ENCODE peak calls at places on chromosomes 6 and 20, in six cellular contexts. A, B, Q, O, T and X are unnamed samples.

GRCh38 chr6:143059616-143060353 is 904 bp upstream of the AIG1 start:
- DNase-seq in B (no peak), Q (no peak), O (no peak), T (peak), A (peak), X (peak)

GRCh38 chr6:163290545-163291274 is 123.8 kb upstream of the QKI start:
- DNase-seq in O (no peak), T (no peak), Q (no peak), B (no peak), A (no peak), X (no peak)

GRCh38 chr6:134714679-134715078 is 235.2 kb downstream of the ALDH8A1 start:
- DNase-seq in A (no peak), Q (no peak), O (no peak), B (no peak), T (no peak), X (peak)

GRCh38 chr20:38023181-38024085 is 9.8 kb downstream of the TTI1 start:
- DNase-seq in T (peak), A (no peak), Q (no peak), B (no peak), O (no peak), X (peak)

GRCh38 chr20:51482836-51483235 is 59.7 kb downstream of the NFATC2 start:
- DNase-seq in O (no peak), A (no peak), T (no peak), Q (no peak), B (no peak), X (no peak)

GRCh38 chr6:87322304-87323212 is at the start of gene SMIM8:
- DNase-seq in T (peak), A (peak), B (peak), Q (peak), O (peak), X (peak)

GRCh38 chr6:56246941-56247653 is at the start of gene COL21A1:
- DNase-seq in O (no peak), A (no peak), B (peak), T (no peak), Q (no peak), X (peak)

GRCh38 chr6:44234101-44235090 is 11.0 kb downstream of the SLC29A1 start:
- DNase-seq in Q (peak), A (no peak), B (peak), T (peak), O (no peak), X (peak)

GRCh38 chr6:150100745-150101144 is 31.8 kb upstream of the ULBP3 start:
- DNase-seq in O (no peak), B (no peak), A (no peak), Q (no peak), T (no peak), X (no peak)

GRCh38 chr20:17636523-17637412 is 45.3 kb downstream of the RRBP1 start:
- DNase-seq in Q (no peak), O (no peak), A (no peak), T (no peak), B (no peak), X (no peak)

GRCh38 chr6:136599324-136600011 is 49.2 kb upstream of the MAP7 start:
- DNase-seq in T (no peak), A (no peak), B (no peak), O (no peak), Q (no peak), X (no peak)

GRCh38 chr6:157040191-157040590 is 263.0 kb downstream of the ARID1B start:
- DNase-seq in T (no peak), B (no peak), A (no peak), O (no peak), Q (no peak), X (no peak)

GRCh38 chr20:46546936-46547335 is 3.5 kb downstream of the OCSTAMP start:
- DNase-seq in Q (no peak), O (no peak), A (no peak), B (no peak), T (no peak), X (no peak)

DNA sequence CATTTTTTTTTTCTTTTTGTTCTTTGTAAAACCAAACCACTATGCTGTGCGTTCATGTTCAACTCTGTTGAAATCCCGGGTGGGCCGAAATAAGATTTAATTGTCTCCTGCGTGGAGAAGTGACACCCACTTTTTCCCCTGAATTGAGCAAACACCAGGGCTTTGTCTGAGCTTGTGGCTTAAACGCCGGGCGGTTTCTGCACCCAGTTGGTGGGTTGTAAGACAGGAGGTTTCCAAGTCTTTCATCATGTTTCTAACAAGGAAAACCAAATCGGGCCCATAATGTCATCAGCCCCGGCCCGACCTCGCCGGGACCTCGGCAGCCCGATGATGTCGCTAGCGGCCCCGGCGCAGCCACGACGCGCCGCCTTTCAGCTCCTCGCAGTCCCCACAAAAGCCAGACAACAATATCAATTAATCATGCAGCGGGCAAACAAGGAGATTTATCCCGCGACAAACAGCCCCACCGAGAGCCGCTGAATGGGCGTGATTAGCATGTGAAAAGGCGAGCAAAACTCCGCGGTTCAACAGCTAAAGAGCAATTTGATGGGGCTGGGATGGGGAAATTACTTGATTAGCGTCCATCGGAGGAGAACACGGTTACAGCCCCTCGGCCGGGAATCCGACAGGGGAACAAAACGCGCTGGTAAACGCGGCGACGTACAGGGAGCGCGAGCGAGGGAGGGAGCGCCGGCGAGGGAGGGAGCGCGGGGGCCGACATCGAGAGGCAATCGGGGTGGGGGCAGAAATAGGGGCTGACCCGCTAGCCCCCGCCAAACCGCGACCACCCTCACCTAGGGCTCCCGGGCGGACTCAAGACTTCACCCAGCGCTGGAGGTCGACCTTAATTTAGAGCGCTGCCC is 5.3 kb downstream of the LINC00237 start:
- DNase-seq in A (no peak), B (peak), Q (no peak), O (no peak), T (no peak), X (no peak)
- TF ChIP-seq JUND in A (no peak), B (no peak), Q (no peak), O (no peak), T (no peak), X (no peak)

DNA sequence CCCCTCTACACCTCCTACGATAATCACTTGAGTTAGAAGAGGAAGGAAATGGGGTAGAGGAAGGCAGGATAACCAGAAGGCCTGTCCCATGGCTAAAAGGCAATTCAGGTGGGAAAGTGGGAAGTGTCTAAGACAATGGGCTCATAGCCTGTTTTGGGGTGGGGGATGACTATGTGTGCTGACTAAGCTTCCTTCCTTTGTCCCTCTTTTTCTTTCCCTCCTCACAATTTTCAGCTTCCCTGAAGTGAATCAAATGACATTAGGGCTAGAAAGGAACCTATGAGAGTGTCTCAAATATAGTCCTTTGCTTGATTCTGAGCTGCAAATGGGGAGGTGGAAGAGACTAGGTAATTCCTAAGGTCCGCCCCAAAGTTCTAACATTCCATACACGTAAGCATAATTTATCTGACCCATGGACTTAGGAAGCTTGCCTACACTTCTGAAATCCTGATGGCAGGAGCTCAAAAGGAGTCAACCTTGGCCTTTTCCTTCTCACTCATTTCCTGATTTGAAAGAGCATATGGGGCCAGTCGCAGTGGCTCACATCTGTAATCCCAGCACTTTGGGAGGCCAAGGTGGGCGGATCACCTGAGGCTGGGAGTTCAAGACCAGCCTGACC is 24.2 kb downstream of the EDEM2 start:
- DNase-seq in O (no peak), T (no peak), A (no peak), Q (no peak), B (no peak), X (no peak)
- TF ChIP-seq JUND in O (no peak), T (no peak), A (no peak), Q (no peak), B (no peak), X (no peak)

GRCh38 chr6:31574106-31575061 is 981 bp upstream of the TNF start:
- DNase-seq in A (no peak), Q (no peak), B (no peak), T (no peak), O (no peak), X (no peak)

GRCh38 chr6:31573239-31574105 is 1.4 kb downstream of the LTA start:
- DNase-seq in T (no peak), Q (no peak), A (no peak), B (no peak), O (no peak), X (no peak)

GRCh38 chr6:31569861-31570536 is 2.1 kb upstream of the LTA start:
- DNase-seq in A (no peak), Q (no peak), O (no peak), T (no peak), B (no peak), X (no peak)

GRCh38 chr6:31575335-31575901 is at the start of gene TNF:
- DNase-seq in A (no peak), B (no peak), T (no peak), O (peak), Q (no peak), X (peak)

GRCh38 chr6:31572041-31572911 is at the start of gene LTA:
- DNase-seq in B (no peak), A (no peak), Q (no peak), T (no peak), O (no peak), X (no peak)
- TF ChIP-seq JUND in B (no peak), A (no peak), Q (no peak), T (no peak), O (no peak), X (no peak)

GRCh38 chr20:49479785-49480184 is 2.7 kb downstream of the KCNB1 start:
- DNase-seq in A (no peak), Q (no peak), B (no peak), O (no peak), T (peak), X (peak)

GRCh38 chr20:49478754-49479689 is 3.4 kb downstream of the KCNB1 start:
- DNase-seq in T (no peak), Q (no peak), A (no peak), B (no peak), O (no peak), X (no peak)

GRCh38 chr20:49477200-49477599 is 5.3 kb downstream of the KCNB1 start:
- DNase-seq in T (no peak), A (no peak), B (no peak), Q (no peak), O (no peak), X (no peak)

GRCh38 chr20:49480236-49480635 is 2.2 kb downstream of the KCNB1 start:
- DNase-seq in O (no peak), T (no peak), Q (no peak), A (no peak), B (no peak), X (no peak)

DNA sequence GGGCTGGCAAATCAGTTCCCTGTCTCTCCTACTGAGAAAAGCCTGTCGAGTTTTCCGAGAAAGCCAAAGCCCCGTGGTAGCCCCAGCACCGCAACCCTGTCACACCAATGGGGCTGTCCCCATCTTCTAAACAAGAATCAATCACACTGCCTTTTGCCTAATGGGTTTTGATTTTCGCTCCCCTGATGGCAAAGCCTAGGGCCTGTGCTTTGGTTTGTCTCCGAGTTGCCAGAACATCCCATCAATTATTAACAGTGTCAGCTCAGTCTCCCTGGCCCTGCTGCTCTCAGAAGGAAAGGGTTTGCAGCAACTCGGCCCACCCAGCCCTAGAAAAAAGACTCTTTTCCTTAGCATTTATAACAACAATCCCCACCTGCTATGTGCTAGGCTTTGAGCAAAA is 4.2 kb downstream of the KCNB1 start:
- DNase-seq in A (no peak), T (no peak), B (no peak), O (no peak), Q (no peak), X (no peak)
- TF ChIP-seq JUND in A (no peak), T (no peak), B (no peak), O (no peak), Q (no peak), X (no peak)

DNA sequence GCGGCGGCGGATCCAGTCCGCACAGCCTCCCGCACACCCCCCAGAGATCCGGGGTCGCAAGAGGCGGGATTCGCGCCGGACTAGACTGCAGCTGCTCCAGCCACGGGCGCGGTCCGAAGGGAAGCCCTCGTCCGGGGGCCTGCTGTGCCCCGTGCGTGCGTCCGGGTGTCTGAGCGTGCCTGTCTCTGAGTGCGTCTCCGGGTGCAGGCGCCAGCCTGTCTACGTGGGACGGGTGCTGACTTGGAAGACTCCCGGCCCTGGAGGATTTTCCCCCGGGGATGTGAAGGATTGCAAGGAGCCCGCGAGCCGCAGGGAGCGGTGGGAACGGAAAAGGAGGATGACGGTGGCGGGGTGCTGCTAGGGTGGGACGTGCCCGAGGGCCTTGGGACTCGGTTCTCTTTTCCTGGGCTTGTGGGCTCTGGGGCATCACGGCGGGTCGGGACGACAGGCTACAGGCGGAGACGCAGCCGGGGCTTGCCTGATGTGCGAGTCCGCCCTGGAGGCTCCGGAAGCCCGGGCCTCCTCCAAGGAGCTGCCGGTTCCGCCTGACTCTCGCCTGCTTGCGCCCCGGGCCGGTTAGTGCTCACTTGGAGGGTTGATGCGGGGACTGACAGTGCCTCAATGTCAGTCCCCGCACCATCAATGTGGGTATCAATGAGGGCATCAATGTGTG is 5.7 kb downstream of the MAFB start:
- DNase-seq in Q (no peak), A (no peak), O (no peak), T (no peak), B (peak), X (no peak)
- TF ChIP-seq JUND in Q (no peak), A (no peak), O (no peak), T (no peak), B (no peak), X (no peak)

GRCh38 chr6:32484614-32484998 is 44.9 kb downstream of the HLA-DRA start:
- DNase-seq in Q (no peak), O (no peak), A (no peak), T (no peak), B (no peak), X (no peak)
- TF ChIP-seq JUND in Q (no peak), O (no peak), A (no peak), T (no peak), B (no peak), X (no peak)